ENCODE peak calls at places on chromosomes 12 and 14, in four cellular contexts. One of them, this sample, is unnamed.

GRCh38 chr12:67424784-67425183 is 155.6 kb downstream of the CAND1 start:
- DNase-seq in mesendoderm: no peak
- DNase-seq in H9: no peak
- DNase-seq in H1: no peak
- DNase-seq in this sample: no peak

GRCh38 chr14:69066396-69067171 is 86.3 kb downstream of the DCAF5 start:
- DNase-seq in mesendoderm: no peak
- DNase-seq in H9: no peak
- DNase-seq in H1: no peak
- DNase-seq in this sample: no peak

GRCh38 chr12:32312049-32312670 is 87.2 kb upstream of the FGD4 start:
- DNase-seq in mesendoderm: peak
- DNase-seq in H9: no peak
- DNase-seq in H1: no peak
- DNase-seq in this sample: peak

GRCh38 chr12:22729898-22730443 is 105.0 kb downstream of the ETNK1 start:
- DNase-seq in mesendoderm: peak
- DNase-seq in H9: no peak
- DNase-seq in H1: no peak
- DNase-seq in this sample: peak

GRCh38 chr14:35347323-35348043 is 55.3 kb downstream of the PSMA6 start:
- DNase-seq in mesendoderm: peak
- DNase-seq in H9: no peak
- DNase-seq in H1: no peak
- DNase-seq in this sample: no peak

GRCh38 chr14:31945074-31945613 is 132.0 kb upstream of the ARHGAP5 start:
- DNase-seq in mesendoderm: no peak
- DNase-seq in H9: no peak
- DNase-seq in H1: no peak
- DNase-seq in this sample: no peak

GRCh38 chr12:131734336-131735152 is 23.7 kb downstream of the SFSWAP start:
- DNase-seq in mesendoderm: no peak
- DNase-seq in H9: no peak
- DNase-seq in H1: no peak
- DNase-seq in this sample: no peak

GRCh38 chr14:46999661-47000060 is 348.1 kb upstream of the RPL10L start:
- DNase-seq in mesendoderm: no peak
- DNase-seq in H9: no peak
- DNase-seq in H1: no peak
- DNase-seq in this sample: no peak

GRCh38 chr14:93057586-93058280 is 58.0 kb downstream of the ITPK1 start:
- DNase-seq in mesendoderm: no peak
- DNase-seq in H9: no peak
- DNase-seq in H1: no peak
- DNase-seq in this sample: no peak

GRCh38 chr12:47015381-47015780 is 64.0 kb upstream of the PCED1B start:
- DNase-seq in mesendoderm: no peak
- DNase-seq in H9: no peak
- DNase-seq in H1: no peak
- DNase-seq in this sample: no peak

GRCh38 chr12:47017901-47018479 is 61.4 kb upstream of the PCED1B start:
- DNase-seq in mesendoderm: peak
- DNase-seq in H9: no peak
- DNase-seq in H1: no peak
- DNase-seq in this sample: peak

GRCh38 chr12:47020211-47020821 is 59.1 kb upstream of the PCED1B start:
- DNase-seq in mesendoderm: no peak
- DNase-seq in H9: no peak
- DNase-seq in H1: no peak
- DNase-seq in this sample: no peak

GRCh38 chr12:47014474-47014873 is 64.9 kb upstream of the PCED1B start:
- DNase-seq in mesendoderm: no peak
- DNase-seq in H9: no peak
- DNase-seq in H1: no peak
- DNase-seq in this sample: peak

GRCh38 chr12:47017041-47017713 is 62.2 kb upstream of the PCED1B start:
- DNase-seq in mesendoderm: no peak
- DNase-seq in H9: no peak
- DNase-seq in H1: no peak
- DNase-seq in this sample: no peak
- H3K56ac ChIP-seq in mesendoderm: no peak
- H3K56ac ChIP-seq in H9: no peak
- H3K56ac ChIP-seq in H1: no peak
- H3K56ac ChIP-seq in this sample: peak

GRCh38 chr14:64501326-64502171 is 2.1 kb downstream of the ZBTB25 start:
- DNase-seq in mesendoderm: peak
- DNase-seq in H9: no peak
- DNase-seq in H1: no peak
- DNase-seq in this sample: peak
- H3K4me2 ChIP-seq in mesendoderm: peak
- H3K4me2 ChIP-seq in H9: no peak
- H3K4me2 ChIP-seq in H1: no peak
- H3K4me2 ChIP-seq in this sample: peak

GRCh38 chr12:50220357-50221061 is 53.3 kb upstream of the CERS5 start:
- DNase-seq in mesendoderm: peak
- DNase-seq in H9: no peak
- DNase-seq in H1: no peak
- DNase-seq in this sample: peak
- H2BK5ac ChIP-seq in mesendoderm: no peak
- H2BK5ac ChIP-seq in H9: no peak
- H2BK5ac ChIP-seq in H1: no peak
- H2BK5ac ChIP-seq in this sample: peak

GRCh38 chr14:104192883-104193245 is 54.5 kb downstream of the KIF26A start:
- DNase-seq in mesendoderm: no peak
- DNase-seq in H9: no peak
- DNase-seq in H1: no peak
- DNase-seq in this sample: no peak
- H3K56ac ChIP-seq in mesendoderm: no peak
- H3K56ac ChIP-seq in H9: no peak
- H3K56ac ChIP-seq in H1: no peak
- H3K56ac ChIP-seq in this sample: no peak

GRCh38 chr12:62270872-62271271 is 10.7 kb downstream of the USP15 start:
- DNase-seq in mesendoderm: no peak
- DNase-seq in H9: no peak
- DNase-seq in H1: no peak
- DNase-seq in this sample: no peak
- H3K4me2 ChIP-seq in mesendoderm: no peak
- H3K4me2 ChIP-seq in H9: no peak
- H3K4me2 ChIP-seq in H1: no peak
- H3K4me2 ChIP-seq in this sample: no peak

GRCh38 chr12:85823436-85824179 is 12.6 kb downstream of the RASSF9 start:
- DNase-seq in mesendoderm: no peak
- DNase-seq in H9: no peak
- DNase-seq in H1: no peak
- DNase-seq in this sample: peak
- H2BK5ac ChIP-seq in mesendoderm: no peak
- H2BK5ac ChIP-seq in H9: no peak
- H2BK5ac ChIP-seq in H1: no peak
- H2BK5ac ChIP-seq in this sample: no peak

DNA sequence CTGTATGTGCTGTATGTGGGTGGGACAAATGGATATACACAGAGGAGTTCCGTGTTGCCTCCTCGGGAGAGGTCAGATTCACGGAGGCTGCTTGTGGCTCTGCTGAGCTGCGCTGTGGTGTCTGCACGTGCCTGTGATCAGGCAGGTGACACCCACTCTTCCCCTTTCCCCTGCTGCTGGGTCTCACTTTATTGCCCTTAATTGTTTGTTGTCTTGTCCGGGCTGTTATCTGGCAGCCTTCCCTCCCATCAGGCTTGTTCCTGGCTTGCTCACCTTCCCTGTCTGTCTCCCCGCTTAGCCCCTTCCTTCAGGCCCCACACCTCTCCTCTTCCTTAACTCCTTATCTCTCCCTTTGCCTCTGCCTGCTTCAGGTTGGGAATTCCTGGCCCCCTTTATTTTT is 13.5 kb downstream of the WNT5B start:
- DNase-seq in mesendoderm: peak
- DNase-seq in H9: no peak
- DNase-seq in H1: no peak
- DNase-seq in this sample: no peak
- H3K56ac ChIP-seq in mesendoderm: peak
- H3K56ac ChIP-seq in H9: no peak
- H3K56ac ChIP-seq in H1: no peak
- H3K56ac ChIP-seq in this sample: no peak

GRCh38 chr12:106254724-106255123 is 6.9 kb upstream of the CKAP4 start:
- DNase-seq in mesendoderm: peak
- DNase-seq in H9: peak
- DNase-seq in H1: no peak
- DNase-seq in this sample: no peak
- H3K4me2 ChIP-seq in mesendoderm: no peak
- H3K4me2 ChIP-seq in H9: no peak
- H3K4me2 ChIP-seq in H1: peak
- H3K4me2 ChIP-seq in this sample: no peak

GRCh38 chr12:108592033-108592909 is 5.6 kb downstream of the TMEM119 start:
- DNase-seq in mesendoderm: no peak
- DNase-seq in H9: no peak
- DNase-seq in H1: no peak
- DNase-seq in this sample: no peak
- H2BK5ac ChIP-seq in mesendoderm: no peak
- H2BK5ac ChIP-seq in H9: no peak
- H2BK5ac ChIP-seq in H1: no peak
- H2BK5ac ChIP-seq in this sample: no peak

This sample was measured in IMR-90.